ENCODE peak calls at places on chromosomes 13 and 19, in seven cellular contexts. U, X, Z, D, J, O and E are unnamed samples.

GRCh38 chr19:40252395-40252794 is 25.9 kb upstream of the CCNP start:
- DNase-seq in U (no peak), X (no peak), Z (no peak), D (no peak), J (no peak), O (no peak), E (peak; percentile 56)

GRCh38 chr13:79871594-79871993 is 390.6 kb downstream of the NDFIP2 start:
- DNase-seq in U (no peak), X (no peak), Z (no peak), D (no peak), J (no peak), O (no peak), E (no peak)

GRCh38 chr19:29042450-29042849 is 170.5 kb downstream of the UQCRFS1 start:
- DNase-seq in U (no peak), X (no peak), Z (no peak), D (no peak), J (no peak), O (no peak), E (no peak)

GRCh38 chr13:94811753-94812152 is 99.4 kb upstream of the SOX21 start:
- DNase-seq in U (no peak), X (no peak), Z (no peak), D (no peak), J (no peak), O (no peak), E (no peak)

GRCh38 chr13:36345438-36346221 is 564 bp downstream of the SPART start:
- DNase-seq in U (peak; percentile 67), X (peak; percentile 92), Z (peak; percentile 60), D (no peak), J (no peak), O (peak; percentile 85), E (peak; percentile 61)

GRCh38 chr13:113546571-113547247 is 37.8 kb upstream of the TFDP1 start:
- DNase-seq in U (no peak), X (no peak), Z (peak; percentile 6), D (no peak), J (no peak), O (peak; percentile 71), E (no peak)

GRCh38 chr19:36103842-36104552 is 6.9 kb upstream of the OVOL3 start:
- DNase-seq in U (no peak), X (no peak), Z (no peak), D (no peak), J (no peak), O (no peak), E (no peak)

GRCh38 chr13:29677627-29678026 is 82.1 kb upstream of the SLC7A1 start:
- DNase-seq in U (no peak), X (no peak), Z (no peak), D (no peak), J (no peak), O (no peak), E (no peak)

GRCh38 chr19:51019544-51019925 is at the start of gene KLK10:
- DNase-seq in U (no peak), X (no peak), Z (no peak), D (no peak), J (no peak), O (no peak), E (no peak)

GRCh38 chr13:47661076-47661475 is 340.0 kb downstream of the SUCLA2 start:
- DNase-seq in U (no peak), X (no peak), Z (no peak), D (no peak), J (no peak), O (no peak), E (no peak)

GRCh38 chr13:61413572-61413971 is 2.1 kb downstream of the PCDH20 start:
- DNase-seq in U (no peak), X (peak; percentile 57), Z (no peak), D (no peak), J (no peak), O (peak; percentile 61), E (no peak)

GRCh38 chr13:100721885-100722512 is 47.4 kb upstream of the TMTC4 start:
- DNase-seq in U (peak; percentile 77), X (no peak), Z (peak; percentile 50), D (peak; percentile 33), J (no peak), O (no peak), E (peak; percentile 45)

GRCh38 chr13:113968463-113969310 is 5.2 kb downstream of the C13orf46 start:
- DNase-seq in U (no peak), X (peak; percentile 40), Z (no peak), D (no peak), J (no peak), O (peak; percentile 56), E (no peak)

GRCh38 chr19:37905936-37906867 is at the start of gene WDR87:
- DNase-seq in U (peak; percentile 48), X (no peak), Z (peak; percentile 55), D (no peak), J (no peak), O (peak; percentile 92), E (peak; percentile 41)

GRCh38 chr13:39578821-39579291 is 24.1 kb downstream of the LHFPL6 start:
- DNase-seq in U (no peak), X (no peak), Z (no peak), D (no peak), J (no peak), O (no peak), E (no peak)

DNA sequence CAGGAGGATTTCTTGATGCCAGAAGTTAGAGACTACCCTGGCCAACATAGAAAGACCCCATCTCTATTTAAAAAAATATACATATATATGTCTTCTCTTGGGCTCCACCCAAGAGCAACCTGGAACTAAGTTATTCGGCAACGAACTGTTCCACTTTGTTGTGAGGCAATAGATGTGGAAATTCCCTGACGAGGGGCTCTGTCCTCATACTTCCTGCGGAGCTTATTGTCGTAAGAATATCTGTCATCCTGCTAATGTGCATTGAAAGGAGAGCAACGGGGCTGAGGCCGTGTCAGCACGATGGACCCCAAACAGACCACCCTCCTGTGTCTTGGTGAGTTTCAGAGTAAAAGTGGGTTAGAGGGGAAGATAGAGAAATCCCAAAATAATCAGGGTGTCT is at the start of gene FCAR:
- DNase-seq in U (no peak), X (no peak), Z (no peak), D (no peak), J (no peak), O (no peak), E (no peak)
- TF ChIP-seq POLR2AphosphoS5 in U (no peak), X (no peak), Z (no peak), D (no peak), J (no peak), O (peak; percentile 81), E (no peak)

GRCh38 chr13:26051231-26052135 is at the start of gene SHISA2:
- DNase-seq in U (peak; percentile 45), X (no peak), Z (no peak), D (no peak), J (no peak), O (no peak), E (peak; percentile 16)

GRCh38 chr13:26048745-26049144 is 3.1 kb downstream of the SHISA2 start:
- DNase-seq in U (no peak), X (no peak), Z (no peak), D (no peak), J (no peak), O (no peak), E (no peak)

GRCh38 chr13:26053418-26053980 is 1.7 kb upstream of the SHISA2 start:
- DNase-seq in U (no peak), X (no peak), Z (no peak), D (no peak), J (no peak), O (no peak), E (no peak)

GRCh38 chr13:26052136-26052736 is 420 bp upstream of the SHISA2 start:
- DNase-seq in U (no peak), X (no peak), Z (no peak), D (no peak), J (no peak), O (no peak), E (no peak)

GRCh38 chr13:26050568-26051230 is 1.1 kb downstream of the SHISA2 start:
- DNase-seq in U (peak; percentile 49), X (no peak), Z (no peak), D (no peak), J (no peak), O (no peak), E (no peak)
- H3K4me3 ChIP-seq in U (peak overlapping the region; percentile 69), X (peak overlapping the region; percentile 54), Z (peak overlapping the region; percentile 54), D (peak overlapping the region; percentile 55), J (peak overlapping the region; percentile 44), O (peak overlapping the region; percentile 39), E (no peak overlapping the region)

GRCh38 chr13:50518791-50519201 is 324.7 kb downstream of the DLEU7 start:
- DNase-seq in U (no peak), X (no peak), Z (no peak), D (no peak), J (no peak), O (no peak), E (no peak)

GRCh38 chr13:50521750-50522149 is 321.7 kb downstream of the DLEU7 start:
- DNase-seq in U (no peak), X (no peak), Z (no peak), D (no peak), J (no peak), O (no peak), E (no peak)

GRCh38 chr13:50523307-50523706 is 320.2 kb downstream of the DLEU7 start:
- DNase-seq in U (no peak), X (no peak), Z (no peak), D (no peak), J (no peak), O (no peak), E (no peak)

GRCh38 chr13:50519866-50520265 is 323.6 kb downstream of the DLEU7 start:
- DNase-seq in U (no peak), X (no peak), Z (no peak), D (no peak), J (no peak), O (no peak), E (no peak)

DNA sequence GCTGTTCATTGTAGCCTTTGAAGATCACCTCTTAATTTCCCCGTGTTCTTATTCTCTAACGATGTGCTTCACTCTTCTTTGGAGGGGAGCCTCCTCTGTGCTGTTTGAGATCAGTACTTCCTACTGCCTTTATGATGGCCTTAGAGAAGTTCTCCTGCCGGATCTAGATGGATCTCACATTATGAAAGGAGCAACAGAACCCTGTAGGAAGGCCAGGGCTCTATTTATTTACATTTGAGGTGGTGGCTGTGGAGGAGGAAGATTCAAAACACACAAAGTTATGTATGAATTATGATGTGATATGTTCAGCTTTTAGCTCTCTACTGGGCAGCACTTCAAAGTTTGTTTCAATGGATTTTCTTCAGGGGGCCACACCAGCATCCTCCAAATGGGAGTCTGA is 322.3 kb downstream of the DLEU7 start:
- DNase-seq in U (no peak), X (no peak), Z (no peak), D (no peak), J (no peak), O (no peak), E (no peak)
- H3K27me3 ChIP-seq in U (no peaks in the 10 kb centered on the region), X (no peaks in the 10 kb centered on the region), Z (no peaks in the 10 kb centered on the region), D (no peaks in the 10 kb centered on the region), J (no peaks in the 10 kb centered on the region), O (no peaks in the 10 kb centered on the region), E (no peaks in the 10 kb centered on the region)

GRCh38 chr13:102847272-102848234 is 1.7 kb downstream of the ERCC5 start:
- DNase-seq in U (no peak), X (no peak), Z (no peak), D (no peak), J (no peak), O (peak; percentile 77), E (no peak)

GRCh38 chr13:102846261-102847015 is 606 bp downstream of the ERCC5 start:
- DNase-seq in U (peak; percentile 40), X (peak; percentile 73), Z (peak; percentile 60), D (no peak), J (no peak), O (peak; percentile 89), E (peak; percentile 26)

GRCh38 chr13:102848956-102849355 is 3.1 kb downstream of the ERCC5 start:
- DNase-seq in U (no peak), X (no peak), Z (no peak), D (no peak), J (no peak), O (no peak), E (no peak)

GRCh38 chr13:102845630-102846260 is at the start of gene ERCC5:
- DNase-seq in U (peak; percentile 96), X (peak; percentile 97), Z (peak; percentile 96), D (peak; percentile 75), J (peak; percentile 94), O (peak; percentile 96), E (peak; percentile 89)

GRCh38 chr13:102845289-102845629 is 573 bp upstream of the ERCC5 start:
- DNase-seq in U (no peak), X (no peak), Z (no peak), D (no peak), J (no peak), O (no peak), E (no peak)
- TF ChIP-seq POLR2AphosphoS5 in U (no peak), X (no peak), Z (no peak), D (no peak), J (no peak), O (no peak), E (no peak)